ENCODE peak calls at places on chromosome 1, in seven cellular contexts. N, B, R, P, K, Y and M are unnamed samples.

GRCh38 chr1:175792126-175792525 is 48.7 kb upstream of the TNR start:
- DNase-seq in N (no peak), B (no peak), R (no peak), P (no peak), K (no peak), Y (no peak), M (no peak)

GRCh38 chr1:38615680-38616079 is 243.9 kb downstream of the RRAGC start:
- DNase-seq in N (no peak), B (no peak), R (no peak), P (no peak), K (no peak), Y (no peak), M (no peak)

GRCh38 chr1:197124376-197124775 is 22.1 kb downstream of the ASPM start:
- DNase-seq in N (no peak), B (no peak), R (no peak), P (no peak), K (no peak), Y (no peak), M (no peak)

GRCh38 chr1:62589321-62589720 is 8.0 kb upstream of the ANGPTL3 start:
- DNase-seq in N (no peak), B (no peak), R (peak; percentile 78), P (no peak), K (no peak), Y (no peak), M (no peak)

GRCh38 chr1:95002657-95003432 is 69.9 kb downstream of the ALG14 start:
- DNase-seq in N (no peak), B (no peak), R (peak; percentile 39), P (peak; percentile 71), K (no peak), Y (no peak), M (peak; percentile 38)

GRCh38 chr1:174023438-174023837 is 1.3 kb upstream of the RC3H1 start:
- DNase-seq in N (peak; percentile 60), B (peak; percentile 52), R (peak; percentile 50), P (peak; percentile 98), K (peak; percentile 55), Y (no peak), M (peak; percentile 86)

GRCh38 chr1:101474039-101474665 is 237.3 kb downstream of the S1PR1 start:
- DNase-seq in N (peak; percentile 18), B (peak; percentile 27), R (no peak), P (peak; percentile 70), K (no peak), Y (no peak), M (peak; percentile 16)

GRCh38 chr1:43140010-43140409 is 32.1 kb downstream of the EBNA1BP2 start:
- DNase-seq in N (no peak), B (no peak), R (no peak), P (no peak), K (no peak), Y (no peak), M (no peak)

GRCh38 chr1:111454859-111455641 is 5.8 kb downstream of the ATP5PB start:
- DNase-seq in N (no peak), B (no peak), R (peak; percentile 21), P (no peak), K (no peak), Y (no peak), M (no peak)

GRCh38 chr1:180644526-180645206 is 12.8 kb downstream of the XPR1 start:
- DNase-seq in N (no peak), B (no peak), R (no peak), P (no peak), K (no peak), Y (no peak), M (no peak)

GRCh38 chr1:93715529-93716126 is 34.0 kb upstream of the BCAR3 start:
- DNase-seq in N (no peak), B (no peak), R (peak; percentile 32), P (peak; percentile 90), K (no peak), Y (no peak), M (peak; percentile 77)

GRCh38 chr1:221675880-221676800 is 65.7 kb downstream of the DUSP10 start:
- DNase-seq in N (peak; percentile 89), B (no peak), R (no peak), P (no peak), K (no peak), Y (no peak), M (no peak)

GRCh38 chr1:27958513-27958912 is 1.3 kb upstream of the XKR8 start:
- DNase-seq in N (no peak), B (no peak), R (no peak), P (no peak), K (no peak), Y (no peak), M (no peak)

GRCh38 chr1:172400073-172400737 is 20.3 kb upstream of the C1orf105 start:
- DNase-seq in N (no peak), B (no peak), R (no peak), P (peak; percentile 29), K (no peak), Y (no peak), M (peak; percentile 14)

GRCh38 chr1:172397633-172398032 is 22.9 kb upstream of the C1orf105 start:
- DNase-seq in N (no peak), B (no peak), R (no peak), P (no peak), K (no peak), Y (no peak), M (no peak)

GRCh38 chr1:172399369-172400072 is 21.0 kb upstream of the C1orf105 start:
- DNase-seq in N (peak; percentile 76), B (no peak), R (peak; percentile 92), P (peak; percentile 56), K (no peak), Y (no peak), M (peak; percentile 96)

GRCh38 chr1:172397221-172397620 is 23.3 kb upstream of the C1orf105 start:
- DNase-seq in N (no peak), B (no peak), R (peak; percentile 75), P (no peak), K (no peak), Y (no peak), M (peak; percentile 80)

DNA sequence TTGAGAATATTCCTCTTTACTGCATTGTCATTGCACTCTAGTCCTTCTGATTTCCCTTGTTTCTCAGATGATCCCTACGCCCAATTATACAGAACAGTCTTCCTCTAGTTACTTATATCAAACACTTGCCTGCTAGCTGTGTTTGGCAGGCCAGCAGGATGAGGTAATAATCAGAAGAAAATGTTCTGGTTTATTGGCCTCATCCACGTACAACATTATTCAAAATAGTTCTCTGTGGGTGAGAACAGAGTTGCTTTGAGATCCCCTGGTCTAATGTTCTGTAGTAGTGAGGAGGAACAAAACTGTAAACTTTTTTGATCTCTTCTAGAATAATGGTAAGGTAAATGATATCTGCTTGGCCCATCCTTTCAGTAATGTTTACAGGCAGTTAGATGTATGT is 22.3 kb upstream of the C1orf105 start:
- DNase-seq in N (no peak), B (no peak), R (peak; percentile 18), P (no peak), K (no peak), Y (no peak), M (peak; percentile 23)
- H3K4me1 ChIP-seq in N (peaks cover 8% of the 10 kb centered on the region), B (peaks cover 10% of the 10 kb centered on the region), R (peaks cover 4% of the 10 kb centered on the region), P (peaks cover 2% of the 10 kb centered on the region), K (peaks cover 4% of the 10 kb centered on the region), Y (peaks cover 10% of the 10 kb centered on the region), M (peaks cover 3% of the 10 kb centered on the region)

GRCh38 chr1:213008564-213008963 is 7.1 kb downstream of the ANGEL2 start:
- DNase-seq in N (no peak), B (no peak), R (no peak), P (peak; percentile 10), K (no peak), Y (no peak), M (no peak)
- H4K8ac ChIP-seq in N (no peak overlapping the region), B (no peak overlapping the region), R (no peak overlapping the region), P (no peak overlapping the region), K (no peak overlapping the region), Y (no peak overlapping the region), M (no peak overlapping the region)

GRCh38 chr1:23622284-23622683 is 63.0 kb upstream of the ID3 start:
- DNase-seq in N (no peak), B (no peak), R (no peak), P (no peak), K (no peak), Y (no peak), M (no peak)
- H3K4me1 ChIP-seq in N (peaks cover 3% of the 10 kb centered on the region), B (no peaks in the 10 kb centered on the region), R (no peaks in the 10 kb centered on the region), P (no peaks in the 10 kb centered on the region), K (peaks cover 2% of the 10 kb centered on the region), Y (peaks cover 4% of the 10 kb centered on the region), M (peaks cover 6% of the 10 kb centered on the region)

DNA sequence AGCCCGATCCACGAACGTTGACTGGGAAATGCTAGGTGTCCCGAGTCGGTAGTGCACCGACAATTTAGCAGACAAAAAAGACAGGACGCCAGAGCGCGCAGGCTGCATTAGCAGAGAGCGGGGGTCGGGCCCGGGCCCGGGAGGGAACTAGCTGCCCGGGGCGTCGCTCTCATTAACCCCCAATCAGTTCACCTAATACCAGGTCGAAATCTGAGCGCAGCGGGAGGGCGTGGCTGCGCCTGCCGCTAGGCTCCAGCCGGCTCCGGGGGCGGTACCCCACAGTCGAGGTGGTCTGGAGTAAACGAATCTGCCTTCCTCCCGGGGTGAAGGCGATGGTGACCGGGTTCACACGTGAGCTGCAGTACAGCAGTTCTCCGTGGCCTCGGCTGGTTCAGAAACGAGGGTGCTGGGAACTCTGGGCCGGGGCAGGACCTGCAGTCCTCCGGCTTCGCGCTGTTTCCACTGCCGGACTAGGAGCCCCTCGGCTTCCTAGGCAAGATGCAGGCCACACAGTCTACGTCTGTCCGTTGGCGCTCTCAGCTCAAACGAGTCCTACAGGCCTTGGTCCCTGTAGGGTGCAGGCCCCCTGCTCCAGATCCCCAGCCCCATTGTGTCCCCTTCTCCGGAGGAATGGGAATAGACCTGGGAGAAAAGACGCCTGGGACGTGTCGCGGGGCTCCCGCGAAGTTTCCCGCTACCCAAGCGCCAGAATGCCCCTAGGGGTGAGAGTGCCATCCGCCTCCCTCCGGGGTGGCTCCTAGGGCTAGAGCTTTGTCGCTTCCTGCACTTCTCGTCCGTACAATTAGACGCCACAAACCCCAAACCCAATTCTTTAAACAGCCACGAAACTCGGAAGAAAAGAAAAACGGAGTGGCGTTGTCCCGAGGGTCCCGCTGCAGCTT is 2.0 kb downstream of the GFI1 start:
- DNase-seq in N (peak; percentile 23), B (peak; percentile 56), R (no peak), P (peak; percentile 57), K (peak; percentile 63), Y (peak; percentile 79), M (peak; percentile 30)
- H4K8ac ChIP-seq in N (no peak overlapping the region), B (no peak overlapping the region), R (no peak overlapping the region), P (no peak overlapping the region), K (no peak overlapping the region), Y (peak overlapping the region; percentile 9), M (no peak overlapping the region)

GRCh38 chr1:161722406-161722805 is 1.1 kb downstream of the FCRLB start:
- DNase-seq in N (no peak), B (no peak), R (no peak), P (no peak), K (no peak), Y (no peak), M (no peak)
- H3K4me1 ChIP-seq in N (peaks cover 10% of the 10 kb centered on the region), B (peaks cover 3% of the 10 kb centered on the region), R (peaks cover 2% of the 10 kb centered on the region), P (no peaks in the 10 kb centered on the region), K (no peaks in the 10 kb centered on the region), Y (peaks cover 2% of the 10 kb centered on the region), M (peaks cover 12% of the 10 kb centered on the region)

GRCh38 chr1:53080041-53080440 is 18.0 kb downstream of the PODN start:
- DNase-seq in N (no peak), B (no peak), R (no peak), P (no peak), K (no peak), Y (no peak), M (no peak)
- H4K8ac ChIP-seq in N (no peak overlapping the region), B (no peak overlapping the region), R (no peak overlapping the region), P (no peak overlapping the region), K (no peak overlapping the region), Y (no peak overlapping the region), M (no peak overlapping the region)

GRCh38 chr1:66275083-66275482 is 258.9 kb upstream of the SGIP1 start:
- DNase-seq in N (no peak), B (no peak), R (no peak), P (no peak), K (no peak), Y (no peak), M (no peak)
- H3K4me1 ChIP-seq in N (peaks cover 5% of the 10 kb centered on the region), B (peaks cover 22% of the 10 kb centered on the region), R (peaks cover 23% of the 10 kb centered on the region), P (peaks cover 8% of the 10 kb centered on the region), K (peaks cover 10% of the 10 kb centered on the region), Y (peaks cover 10% of the 10 kb centered on the region), M (peaks cover 4% of the 10 kb centered on the region)